ENCODE peak calls at places on chromosomes 13 and 19, in ten cellular contexts. R, D, T, O, E, V, U, Y, G and M are unnamed samples.

GRCh38 chr13:112751617-112752016 is 61.8 kb downstream of the ATP11A start:
- DNase-seq in U (no peak), G (no peak), E (no peak), T (no peak), R (no peak), D (no peak), V (no peak), O (no peak), Y (no peak), M (no peak)

GRCh38 chr19:49469828-49470614 is 4.0 kb upstream of the FLT3LG start:
- DNase-seq in V (no peak), R (peak; percentile 88), O (no peak), D (peak; percentile 57), E (no peak), T (no peak), G (no peak), Y (no peak), U (no peak), M (peak; percentile 85)

GRCh38 chr19:31387662-31388175 is 38.5 kb upstream of the TSHZ3 start:
- DNase-seq in T (no peak), O (no peak), Y (no peak), D (no peak), V (no peak), E (no peak), R (no peak), G (no peak), U (no peak), M (no peak)

GRCh38 chr19:4538601-4538954 is 1.3 kb downstream of the LRG1 start:
- DNase-seq in O (no peak), T (no peak), D (no peak), R (no peak), Y (no peak), V (no peak), E (no peak), U (no peak), G (no peak), M (no peak)

GRCh38 chr13:32019612-32020233 is 11.9 kb upstream of the FRY start:
- DNase-seq in O (peak; percentile 62), E (peak; percentile 60), V (peak; percentile 63), U (peak; percentile 46), G (peak; percentile 26), T (no peak), Y (peak; percentile 55), D (peak; percentile 71), R (peak; percentile 62), M (peak; percentile 70)

GRCh38 chr13:79314652-79315051 is 91.4 kb downstream of the RBM26 start:
- DNase-seq in E (no peak), D (no peak), R (no peak), V (no peak), T (no peak), U (no peak), O (no peak), G (no peak), Y (no peak), M (no peak)

GRCh38 chr13:109121826-109122225 is 492.4 kb downstream of the MYO16 start:
- DNase-seq in E (no peak), Y (no peak), R (no peak), O (no peak), D (no peak), V (no peak), T (no peak), U (no peak), G (no peak), M (no peak)

GRCh38 chr13:39676315-39676876 is 20.9 kb downstream of the COG6 start:
- DNase-seq in E (no peak), O (peak; percentile 23), R (no peak), G (no peak), D (peak; percentile 68), U (no peak), V (peak; percentile 37), Y (peak; percentile 19), T (no peak), M (peak; percentile 12)

GRCh38 chr13:23323946-23324709 is 109.4 kb downstream of the SACS start:
- DNase-seq in E (no peak), T (no peak), G (no peak), D (no peak), O (no peak), V (peak; percentile 61), R (no peak), U (no peak), Y (no peak), M (no peak)

GRCh38 chr19:38003427-38004099 is 96.6 kb downstream of the SIPA1L3 start:
- DNase-seq in D (peak; percentile 48), G (no peak), T (peak; percentile 34), Y (peak; percentile 68), U (peak; percentile 52), E (peak; percentile 78), O (peak; percentile 78), V (peak; percentile 92), R (no peak), M (no peak)

GRCh38 chr13:91349992-91350911 is 2.8 kb downstream of the MIR17HG start:
- DNase-seq in R (no peak), D (no peak), Y (no peak), U (no peak), O (no peak), V (no peak), E (no peak), T (no peak), G (no peak), M (no peak)

GRCh38 chr13:91348906-91349435 is 1.5 kb downstream of the MIR17HG start:
- DNase-seq in R (peak; percentile 86), E (peak; percentile 97), Y (peak; percentile 92), U (peak; percentile 60), T (peak; percentile 9), D (peak; percentile 99), G (peak; percentile 85), O (peak; percentile 86), V (peak; percentile 77), M (peak; percentile 85)

GRCh38 chr13:91346848-91347211 is 657 bp upstream of the MIR17HG start:
- DNase-seq in U (no peak), O (no peak), E (peak; percentile 22), T (no peak), G (no peak), V (no peak), Y (peak; percentile 21), R (peak; percentile 21), D (peak; percentile 43), M (peak; percentile 46)

GRCh38 chr13:91347212-91347995 is at the start of gene MIR17HG:
- DNase-seq in E (peak; percentile 84), D (peak; percentile 94), Y (peak; percentile 94), U (no peak), G (peak; percentile 84), T (peak; percentile 5), R (peak; percentile 89), O (peak; percentile 85), V (peak; percentile 87), M (peak; percentile 92)

DNA sequence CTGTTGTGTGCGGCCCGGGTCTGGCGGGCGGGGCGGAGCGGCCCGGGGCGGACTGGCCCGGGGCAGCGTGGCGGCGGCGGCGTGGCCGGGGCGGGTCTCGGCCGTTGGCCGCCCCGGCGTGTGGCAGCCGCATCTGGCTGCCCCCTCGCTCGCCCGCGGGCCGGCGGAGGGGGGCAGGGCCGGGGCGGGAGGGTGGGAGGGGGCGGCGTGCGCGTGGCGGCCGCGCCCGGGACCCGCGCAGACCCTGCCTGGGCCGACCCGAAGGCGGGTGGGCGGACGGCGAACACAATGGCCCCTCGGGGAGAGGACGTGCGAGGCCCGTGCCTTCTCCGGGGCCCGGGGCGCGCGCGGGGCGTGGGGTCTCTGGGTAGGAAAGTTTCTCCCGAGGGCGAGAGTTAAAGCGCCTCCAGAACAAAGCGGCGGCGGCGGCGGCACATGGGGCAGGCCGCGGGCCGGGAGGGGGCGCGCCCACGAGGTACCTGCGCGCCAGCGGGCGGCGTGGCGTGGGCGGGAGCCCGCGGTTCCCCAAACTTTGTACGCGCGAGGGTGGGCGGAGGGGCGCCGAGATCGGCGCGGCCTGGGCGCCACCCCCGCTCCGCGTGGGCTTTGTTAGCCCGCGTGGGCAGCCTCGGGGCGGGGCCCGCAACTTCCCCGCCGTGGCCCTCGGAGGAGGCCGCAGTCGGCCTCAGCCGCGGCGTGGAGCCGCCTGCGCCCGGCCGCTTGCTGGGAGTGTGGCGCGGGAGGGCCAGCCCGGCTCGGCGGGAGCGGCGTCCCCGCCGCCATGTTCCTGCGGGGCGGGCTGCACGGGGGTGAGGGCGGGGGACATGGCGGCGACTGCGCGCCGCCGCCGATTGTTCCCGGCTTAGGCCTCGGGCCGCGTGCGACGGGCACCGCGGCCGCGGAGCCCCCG is 764 bp downstream of the MIR17HG start:
- DNase-seq in D (peak; percentile 60), Y (no peak), V (peak; percentile 33), T (no peak), G (peak; percentile 41), U (no peak), E (peak; percentile 49), O (peak; percentile 26), R (peak; percentile 82), M (peak; percentile 87)
- TF ChIP-seq CTCF in D (no peak), Y (peak; percentile 33), V (no peak), T (no peak), G (no peak), U (no peak), E (no peak), O (no peak), R (peak; percentile 31), M (peak; percentile 34)

DNA sequence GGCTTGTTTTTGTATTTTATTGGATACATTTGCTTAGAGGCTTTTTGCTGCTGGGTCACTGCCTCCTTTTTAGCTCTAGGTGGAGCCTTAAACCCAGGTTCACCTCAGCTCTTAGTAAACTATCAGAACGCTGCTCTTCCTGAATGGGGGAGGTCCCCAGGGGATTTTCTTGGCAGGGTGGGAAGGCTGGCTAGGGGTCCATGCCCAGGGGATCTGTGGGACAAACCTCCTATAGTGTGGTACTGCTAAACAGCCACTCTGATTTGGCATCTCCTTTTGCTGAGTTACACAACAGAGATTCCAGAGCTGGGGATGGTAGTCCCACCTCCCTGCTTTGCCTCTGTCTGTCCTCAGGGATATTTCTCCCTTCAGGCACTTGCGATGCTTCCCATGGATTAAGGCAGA is 204.9 kb downstream of the ZIC5 start:
- DNase-seq in Y (no peak), D (no peak), G (no peak), V (no peak), R (no peak), E (no peak), T (no peak), U (no peak), O (no peak), M (no peak)
- TF ChIP-seq CTCF in Y (no peak), D (no peak), G (no peak), V (no peak), R (no peak), E (no peak), T (no peak), U (no peak), O (no peak), M (no peak)

GRCh38 chr13:85798999-85799646 is at the start of gene SLITRK6:
- DNase-seq in R (no peak), V (peak; percentile 84), D (peak; percentile 17), Y (peak; percentile 9), G (no peak), U (peak; percentile 5), O (no peak), E (peak; percentile 18), T (peak; percentile 7), M (no peak)
- TF ChIP-seq CTCF in R (no peak), V (no peak), D (no peak), Y (peak; percentile 35), G (no peak), U (peak; percentile 22), O (no peak), E (no peak), T (no peak), M (no peak)

DNA sequence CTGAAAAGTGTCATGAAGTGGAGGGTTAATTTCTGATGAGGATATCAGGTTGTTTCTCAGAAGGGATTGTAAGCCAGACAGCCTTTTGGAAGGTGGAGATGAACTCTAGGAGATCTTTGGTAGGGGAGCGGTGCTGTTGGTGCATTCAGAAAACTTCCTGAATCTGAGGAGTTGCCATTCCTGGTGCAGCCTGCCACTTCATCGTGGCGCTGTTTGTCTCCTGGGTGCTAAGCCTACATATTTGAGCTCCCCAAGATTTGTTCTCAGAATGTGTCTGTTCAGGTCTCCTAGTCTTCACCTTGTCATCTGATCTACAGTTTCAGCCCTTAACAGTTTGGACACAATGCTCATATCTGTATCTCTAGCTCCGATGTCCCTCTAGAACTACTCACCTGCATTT is 285.6 kb downstream of the MTUS2 start:
- DNase-seq in O (no peak), Y (peak; percentile 6), R (no peak), G (no peak), V (no peak), E (no peak), D (no peak), T (no peak), U (no peak), M (no peak)
- TF ChIP-seq CTCF in O (no peak), Y (peak; percentile 45), R (no peak), G (no peak), V (no peak), E (peak; percentile 37), D (no peak), T (no peak), U (no peak), M (peak; percentile 40)